ENCODE peak calls at places on chromosomes 5 and 9, in nine cellular contexts. One of them, this sample, is unnamed.
A peak's percentile ranks its signal among the peaks of the same experiment; 100 is the strongest.

GRCh38 chr5:52859619-52860018 is 71.9 kb downstream of the ITGA1 start:
- DNase-seq in RWPE2: no peak
- DNase-seq in nephron progenitor cell: no peak
- DNase-seq in GM10248: no peak
- DNase-seq in breast epithelium: no peak
- DNase-seq in coronary artery: no peak
- DNase-seq in astrocyte of the spinal cord: peak; percentile 80
- DNase-seq in AG04449: peak; percentile 83
- DNase-seq in activated B cell treated with CpG ODN at 0.5 μM for 24 hours: no peak
- DNase-seq in this sample: no peak

GRCh38 chr5:83277154-83277553 is 194.4 kb upstream of the VCAN start:
- DNase-seq in breast epithelium: no peak
- DNase-seq in GM10248: no peak
- DNase-seq in AG04449: no peak
- DNase-seq in RWPE2: no peak
- DNase-seq in activated B cell treated with CpG ODN at 0.5 μM for 24 hours: no peak
- DNase-seq in astrocyte of the spinal cord: no peak
- DNase-seq in coronary artery: no peak
- DNase-seq in nephron progenitor cell: no peak
- DNase-seq in this sample: no peak

GRCh38 chr5:130112246-130112645 is 208.0 kb downstream of the CHSY3 start:
- DNase-seq in nephron progenitor cell: no peak
- DNase-seq in GM10248: no peak
- DNase-seq in astrocyte of the spinal cord: no peak
- DNase-seq in coronary artery: no peak
- DNase-seq in RWPE2: no peak
- DNase-seq in AG04449: no peak
- DNase-seq in activated B cell treated with CpG ODN at 0.5 μM for 24 hours: no peak
- DNase-seq in breast epithelium: no peak
- DNase-seq in this sample: no peak

GRCh38 chr5:57889558-57889957 is 406.9 kb upstream of the ACTBL2 start:
- DNase-seq in AG04449: peak; percentile 63
- DNase-seq in GM10248: no peak
- DNase-seq in astrocyte of the spinal cord: peak; percentile 90
- DNase-seq in breast epithelium: peak; percentile 71
- DNase-seq in activated B cell treated with CpG ODN at 0.5 μM for 24 hours: no peak
- DNase-seq in coronary artery: no peak
- DNase-seq in RWPE2: peak; percentile 94
- DNase-seq in nephron progenitor cell: peak; percentile 8
- DNase-seq in this sample: no peak

GRCh38 chr9:34628656-34629491 is at the start of gene ARID3C:
- DNase-seq in astrocyte of the spinal cord: no peak
- DNase-seq in activated B cell treated with CpG ODN at 0.5 μM for 24 hours: peak; percentile 47
- DNase-seq in coronary artery: no peak
- DNase-seq in AG04449: no peak
- DNase-seq in GM10248: peak; percentile 50
- DNase-seq in nephron progenitor cell: peak; percentile 73
- DNase-seq in breast epithelium: no peak
- DNase-seq in RWPE2: no peak
- DNase-seq in this sample: no peak

GRCh38 chr9:81562221-81563019 is 126.9 kb downstream of the TLE1 start:
- DNase-seq in astrocyte of the spinal cord: peak; percentile 73
- DNase-seq in activated B cell treated with CpG ODN at 0.5 μM for 24 hours: no peak
- DNase-seq in coronary artery: no peak
- DNase-seq in AG04449: peak; percentile 24
- DNase-seq in RWPE2: peak; percentile 93
- DNase-seq in GM10248: no peak
- DNase-seq in breast epithelium: peak; percentile 85
- DNase-seq in nephron progenitor cell: no peak
- DNase-seq in this sample: no peak

GRCh38 chr5:166671818-166672217 is 1619.6 kb upstream of the WWC1 start:
- DNase-seq in nephron progenitor cell: no peak
- DNase-seq in GM10248: no peak
- DNase-seq in RWPE2: no peak
- DNase-seq in coronary artery: no peak
- DNase-seq in AG04449: no peak
- DNase-seq in activated B cell treated with CpG ODN at 0.5 μM for 24 hours: no peak
- DNase-seq in astrocyte of the spinal cord: no peak
- DNase-seq in breast epithelium: no peak
- DNase-seq in this sample: no peak

GRCh38 chr9:115117999-115118470 is at the start of gene TNC:
- DNase-seq in AG04449: no peak
- DNase-seq in nephron progenitor cell: peak; percentile 46
- DNase-seq in breast epithelium: peak; percentile 57
- DNase-seq in activated B cell treated with CpG ODN at 0.5 μM for 24 hours: no peak
- DNase-seq in RWPE2: peak; percentile 88
- DNase-seq in GM10248: no peak
- DNase-seq in coronary artery: no peak
- DNase-seq in astrocyte of the spinal cord: peak; percentile 92
- DNase-seq in this sample: no peak

GRCh38 chr5:75667586-75667985 is 49.7 kb downstream of the POC5 start:
- DNase-seq in RWPE2: no peak
- DNase-seq in GM10248: no peak
- DNase-seq in coronary artery: no peak
- DNase-seq in astrocyte of the spinal cord: no peak
- DNase-seq in activated B cell treated with CpG ODN at 0.5 μM for 24 hours: no peak
- DNase-seq in breast epithelium: no peak
- DNase-seq in AG04449: no peak
- DNase-seq in nephron progenitor cell: no peak
- DNase-seq in this sample: no peak

GRCh38 chr5:60340965-60341471 is 358.9 kb downstream of the DEPDC1B start:
- DNase-seq in RWPE2: no peak
- DNase-seq in breast epithelium: no peak
- DNase-seq in AG04449: no peak
- DNase-seq in GM10248: peak; percentile 31
- DNase-seq in astrocyte of the spinal cord: peak; percentile 38
- DNase-seq in activated B cell treated with CpG ODN at 0.5 μM for 24 hours: no peak
- DNase-seq in nephron progenitor cell: no peak
- DNase-seq in coronary artery: no peak
- DNase-seq in this sample: no peak

GRCh38 chr5:147898875-147899401 is 7.4 kb downstream of the C5orf46 start:
- DNase-seq in activated B cell treated with CpG ODN at 0.5 μM for 24 hours: no peak
- DNase-seq in astrocyte of the spinal cord: peak; percentile 58
- DNase-seq in breast epithelium: no peak
- DNase-seq in coronary artery: no peak
- DNase-seq in AG04449: no peak
- DNase-seq in GM10248: no peak
- DNase-seq in nephron progenitor cell: no peak
- DNase-seq in RWPE2: no peak
- DNase-seq in this sample: no peak

GRCh38 chr9:134597957-134598883 is 43.4 kb upstream of the COL5A1 start:
- DNase-seq in breast epithelium: peak; percentile 12
- DNase-seq in nephron progenitor cell: no peak
- DNase-seq in activated B cell treated with CpG ODN at 0.5 μM for 24 hours: no peak
- DNase-seq in astrocyte of the spinal cord: no peak
- DNase-seq in RWPE2: no peak
- DNase-seq in coronary artery: peak; percentile 72
- DNase-seq in AG04449: no peak
- DNase-seq in GM10248: no peak
- DNase-seq in this sample: no peak

GRCh38 chr5:108727154-108727638 is 20.5 kb upstream of the FER start:
- DNase-seq in breast epithelium: peak; percentile 38
- DNase-seq in GM10248: no peak
- DNase-seq in nephron progenitor cell: no peak
- DNase-seq in RWPE2: no peak
- DNase-seq in activated B cell treated with CpG ODN at 0.5 μM for 24 hours: no peak
- DNase-seq in AG04449: no peak
- DNase-seq in astrocyte of the spinal cord: no peak
- DNase-seq in coronary artery: no peak
- DNase-seq in this sample: no peak

GRCh38 chr5:152676177-152676576 is 271.1 kb upstream of the NMUR2 start:
- DNase-seq in activated B cell treated with CpG ODN at 0.5 μM for 24 hours: no peak
- DNase-seq in AG04449: no peak
- DNase-seq in coronary artery: no peak
- DNase-seq in nephron progenitor cell: no peak
- DNase-seq in astrocyte of the spinal cord: no peak
- DNase-seq in breast epithelium: no peak
- DNase-seq in RWPE2: no peak
- DNase-seq in GM10248: no peak
- DNase-seq in this sample: no peak

GRCh38 chr9:86315088-86315487 is 32.8 kb upstream of the ISCA1 start:
- DNase-seq in GM10248: no peak
- DNase-seq in activated B cell treated with CpG ODN at 0.5 μM for 24 hours: no peak
- DNase-seq in AG04449: no peak
- DNase-seq in breast epithelium: no peak
- DNase-seq in astrocyte of the spinal cord: no peak
- DNase-seq in RWPE2: no peak
- DNase-seq in coronary artery: no peak
- DNase-seq in nephron progenitor cell: no peak
- DNase-seq in this sample: no peak

GRCh38 chr9:3650994-3651622 is 125.3 kb upstream of the RFX3 start:
- DNase-seq in astrocyte of the spinal cord: no peak
- DNase-seq in GM10248: no peak
- DNase-seq in RWPE2: no peak
- DNase-seq in coronary artery: no peak
- DNase-seq in AG04449: no peak
- DNase-seq in activated B cell treated with CpG ODN at 0.5 μM for 24 hours: no peak
- DNase-seq in nephron progenitor cell: no peak
- DNase-seq in breast epithelium: no peak
- DNase-seq in this sample: no peak

GRCh38 chr9:3658964-3659363 is 133.2 kb upstream of the RFX3 start:
- DNase-seq in breast epithelium: no peak
- DNase-seq in nephron progenitor cell: no peak
- DNase-seq in activated B cell treated with CpG ODN at 0.5 μM for 24 hours: no peak
- DNase-seq in GM10248: no peak
- DNase-seq in coronary artery: peak; percentile 59
- DNase-seq in AG04449: no peak
- DNase-seq in RWPE2: no peak
- DNase-seq in astrocyte of the spinal cord: no peak
- DNase-seq in this sample: no peak

GRCh38 chr9:3659647-3660046 is 133.8 kb upstream of the RFX3 start:
- DNase-seq in nephron progenitor cell: no peak
- DNase-seq in coronary artery: no peak
- DNase-seq in AG04449: no peak
- DNase-seq in astrocyte of the spinal cord: no peak
- DNase-seq in RWPE2: no peak
- DNase-seq in GM10248: no peak
- DNase-seq in activated B cell treated with CpG ODN at 0.5 μM for 24 hours: no peak
- DNase-seq in breast epithelium: no peak
- DNase-seq in this sample: no peak

DNA sequence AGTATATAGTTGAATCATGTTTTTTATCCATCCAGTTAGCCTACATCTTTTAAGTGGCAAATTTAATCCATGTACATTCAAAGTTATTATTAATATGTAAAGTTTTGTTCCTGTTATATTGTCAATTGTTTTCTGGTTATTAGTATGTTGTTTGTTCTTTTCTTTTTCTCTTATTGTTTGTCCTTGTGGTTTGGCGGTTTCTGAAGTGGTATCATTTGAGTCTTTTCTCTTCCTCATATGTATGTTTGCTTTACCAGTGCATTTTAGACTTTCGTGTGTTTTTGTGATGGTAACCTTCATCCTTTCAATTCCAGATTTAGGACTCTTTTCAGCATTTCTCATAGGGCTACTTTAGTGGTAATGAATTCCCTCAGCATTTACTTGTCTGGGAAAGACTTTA is 130.4 kb upstream of the RFX3 start:
- DNase-seq in AG04449: no peak
- DNase-seq in activated B cell treated with CpG ODN at 0.5 μM for 24 hours: no peak
- DNase-seq in astrocyte of the spinal cord: no peak
- DNase-seq in RWPE2: no peak
- DNase-seq in breast epithelium: no peak
- DNase-seq in GM10248: no peak
- DNase-seq in coronary artery: no peak
- DNase-seq in nephron progenitor cell: no peak
- DNase-seq in this sample: no peak
- TF ChIP-seq CTCF in AG04449: no peak
- TF ChIP-seq CTCF in activated B cell treated with CpG ODN at 0.5 μM for 24 hours: no peak
- TF ChIP-seq CTCF in astrocyte of the spinal cord: no peak
- TF ChIP-seq CTCF in RWPE2: no peak
- TF ChIP-seq CTCF in breast epithelium: no peak
- TF ChIP-seq CTCF in GM10248: no peak
- TF ChIP-seq CTCF in coronary artery: no peak
- TF ChIP-seq CTCF in nephron progenitor cell: no peak
- TF ChIP-seq CTCF in this sample: no peak

GRCh38 chr5:36090033-36090432 is 23.4 kb upstream of the UGT3A2 start:
- DNase-seq in RWPE2: no peak
- DNase-seq in GM10248: no peak
- DNase-seq in astrocyte of the spinal cord: peak; percentile 5
- DNase-seq in nephron progenitor cell: no peak
- DNase-seq in coronary artery: no peak
- DNase-seq in AG04449: no peak
- DNase-seq in breast epithelium: no peak
- DNase-seq in activated B cell treated with CpG ODN at 0.5 μM for 24 hours: no peak
- DNase-seq in this sample: no peak
- TF ChIP-seq CTCF in RWPE2: peak; percentile 62
- TF ChIP-seq CTCF in GM10248: no peak
- TF ChIP-seq CTCF in astrocyte of the spinal cord: peak; percentile 58
- TF ChIP-seq CTCF in nephron progenitor cell: no peak
- TF ChIP-seq CTCF in coronary artery: no peak
- TF ChIP-seq CTCF in AG04449: peak; percentile 49
- TF ChIP-seq CTCF in breast epithelium: no peak
- TF ChIP-seq CTCF in activated B cell treated with CpG ODN at 0.5 μM for 24 hours: no peak
- TF ChIP-seq CTCF in this sample: no peak

GRCh38 chr5:10144040-10144439 is 105.6 kb downstream of the ATPSCKMT start:
- DNase-seq in GM10248: no peak
- DNase-seq in astrocyte of the spinal cord: no peak
- DNase-seq in activated B cell treated with CpG ODN at 0.5 μM for 24 hours: no peak
- DNase-seq in RWPE2: no peak
- DNase-seq in breast epithelium: no peak
- DNase-seq in AG04449: no peak
- DNase-seq in nephron progenitor cell: no peak
- DNase-seq in coronary artery: no peak
- DNase-seq in this sample: no peak

GRCh38 chr5:10149911-10150310 is 99.8 kb downstream of the ATPSCKMT start:
- DNase-seq in AG04449: no peak
- DNase-seq in astrocyte of the spinal cord: no peak
- DNase-seq in breast epithelium: no peak
- DNase-seq in GM10248: no peak
- DNase-seq in RWPE2: no peak
- DNase-seq in activated B cell treated with CpG ODN at 0.5 μM for 24 hours: no peak
- DNase-seq in nephron progenitor cell: no peak
- DNase-seq in coronary artery: no peak
- DNase-seq in this sample: no peak

GRCh38 chr5:10140195-10140973 is 109.3 kb downstream of the ATPSCKMT start:
- DNase-seq in RWPE2: no peak
- DNase-seq in astrocyte of the spinal cord: no peak
- DNase-seq in nephron progenitor cell: no peak
- DNase-seq in GM10248: no peak
- DNase-seq in breast epithelium: no peak
- DNase-seq in AG04449: no peak
- DNase-seq in coronary artery: no peak
- DNase-seq in activated B cell treated with CpG ODN at 0.5 μM for 24 hours: no peak
- DNase-seq in this sample: no peak

GRCh38 chr5:10151656-10152055 is 98.0 kb downstream of the ATPSCKMT start:
- DNase-seq in RWPE2: no peak
- DNase-seq in activated B cell treated with CpG ODN at 0.5 μM for 24 hours: no peak
- DNase-seq in AG04449: no peak
- DNase-seq in breast epithelium: no peak
- DNase-seq in nephron progenitor cell: no peak
- DNase-seq in GM10248: no peak
- DNase-seq in astrocyte of the spinal cord: no peak
- DNase-seq in coronary artery: no peak
- DNase-seq in this sample: no peak

GRCh38 chr5:10145922-10146321 is 103.8 kb downstream of the ATPSCKMT start:
- DNase-seq in nephron progenitor cell: no peak
- DNase-seq in GM10248: no peak
- DNase-seq in activated B cell treated with CpG ODN at 0.5 μM for 24 hours: no peak
- DNase-seq in RWPE2: no peak
- DNase-seq in breast epithelium: no peak
- DNase-seq in coronary artery: no peak
- DNase-seq in astrocyte of the spinal cord: peak; percentile 32
- DNase-seq in AG04449: peak; percentile 9
- DNase-seq in this sample: no peak
- TF ChIP-seq CTCF in nephron progenitor cell: peak; percentile 9
- TF ChIP-seq CTCF in GM10248: peak; percentile 34
- TF ChIP-seq CTCF in activated B cell treated with CpG ODN at 0.5 μM for 24 hours: no peak
- TF ChIP-seq CTCF in RWPE2: peak; percentile 77
- TF ChIP-seq CTCF in breast epithelium: no peak
- TF ChIP-seq CTCF in coronary artery: no peak
- TF ChIP-seq CTCF in astrocyte of the spinal cord: peak; percentile 38
- TF ChIP-seq CTCF in AG04449: no peak
- TF ChIP-seq CTCF in this sample: no peak

GRCh38 chr5:127536687-127537086 is 19.2 kb downstream of the PRRC1 start:
- DNase-seq in astrocyte of the spinal cord: peak; percentile 21
- DNase-seq in breast epithelium: no peak
- DNase-seq in coronary artery: no peak
- DNase-seq in AG04449: no peak
- DNase-seq in nephron progenitor cell: no peak
- DNase-seq in RWPE2: no peak
- DNase-seq in GM10248: no peak
- DNase-seq in activated B cell treated with CpG ODN at 0.5 μM for 24 hours: no peak
- DNase-seq in this sample: no peak
- TF ChIP-seq CTCF in astrocyte of the spinal cord: peak; percentile 31
- TF ChIP-seq CTCF in breast epithelium: no peak
- TF ChIP-seq CTCF in coronary artery: peak; percentile 12
- TF ChIP-seq CTCF in AG04449: no peak
- TF ChIP-seq CTCF in nephron progenitor cell: peak; percentile 40
- TF ChIP-seq CTCF in RWPE2: peak; percentile 79
- TF ChIP-seq CTCF in GM10248: no peak
- TF ChIP-seq CTCF in activated B cell treated with CpG ODN at 0.5 μM for 24 hours: no peak
- TF ChIP-seq CTCF in this sample: no peak